ENCODE peak calls at places on chromosomes 3 and 15, in five cellular contexts. One of them, this sample, is unnamed.

GRCh38 chr3:131881777-131882176 is 153.0 kb downstream of the CPNE4 start:
- DNase-seq in stomach: no peak
- DNase-seq in suprapubic skin: no peak
- DNase-seq in A549: no peak
- DNase-seq in IMR-90: no peak
- DNase-seq in this sample: no peak

GRCh38 chr3:65347166-65347565 is 659.4 kb upstream of the ADAMTS9 start:
- DNase-seq in suprapubic skin: no peak
- DNase-seq in stomach: no peak
- DNase-seq in IMR-90: no peak
- DNase-seq in A549: no peak
- DNase-seq in this sample: no peak

GRCh38 chr3:117019082-117019713 is 309.6 kb downstream of the TUSC7 start:
- DNase-seq in stomach: peak
- DNase-seq in IMR-90: peak
- DNase-seq in suprapubic skin: no peak
- DNase-seq in A549: peak
- DNase-seq in this sample: no peak

GRCh38 chr3:81726735-81727134 is 34.7 kb downstream of the GBE1 start:
- DNase-seq in A549: peak
- DNase-seq in suprapubic skin: no peak
- DNase-seq in IMR-90: peak
- DNase-seq in stomach: no peak
- DNase-seq in this sample: no peak

GRCh38 chr15:98727115-98728040 is 79.0 kb downstream of the IGF1R start:
- DNase-seq in IMR-90: peak
- DNase-seq in suprapubic skin: peak
- DNase-seq in stomach: peak
- DNase-seq in A549: peak
- DNase-seq in this sample: peak

GRCh38 chr3:45817788-45818523 is 21.6 kb upstream of the SLC6A20 start:
- DNase-seq in suprapubic skin: no peak
- DNase-seq in IMR-90: peak
- DNase-seq in stomach: peak
- DNase-seq in A549: peak
- DNase-seq in this sample: peak

GRCh38 chr3:115239717-115240116 is 92.6 kb upstream of the ZBTB20 start:
- DNase-seq in suprapubic skin: no peak
- DNase-seq in IMR-90: peak
- DNase-seq in A549: peak
- DNase-seq in stomach: no peak
- DNase-seq in this sample: peak

GRCh38 chr15:35852818-35853624 is 307.1 kb upstream of the DPH6 start:
- DNase-seq in suprapubic skin: no peak
- DNase-seq in stomach: no peak
- DNase-seq in A549: no peak
- DNase-seq in IMR-90: no peak
- DNase-seq in this sample: no peak

GRCh38 chr3:70064194-70064787 is 64.8 kb downstream of the SAMMSON start:
- DNase-seq in IMR-90: peak
- DNase-seq in suprapubic skin: no peak
- DNase-seq in A549: peak
- DNase-seq in stomach: no peak
- DNase-seq in this sample: no peak

GRCh38 chr15:83571820-83572707 is 81.9 kb upstream of the ADAMTSL3 start:
- DNase-seq in suprapubic skin: no peak
- DNase-seq in IMR-90: peak
- DNase-seq in stomach: no peak
- DNase-seq in A549: peak
- DNase-seq in this sample: no peak

GRCh38 chr3:134093906-134094305 is 64.2 kb upstream of the SLCO2A1 start:
- DNase-seq in IMR-90: peak
- DNase-seq in suprapubic skin: no peak
- DNase-seq in A549: no peak
- DNase-seq in stomach: no peak
- DNase-seq in this sample: no peak

GRCh38 chr3:129658156-129658843 is 51.8 kb upstream of the PLXND1 start:
- DNase-seq in suprapubic skin: no peak
- DNase-seq in IMR-90: no peak
- DNase-seq in A549: no peak
- DNase-seq in stomach: no peak
- DNase-seq in this sample: no peak

GRCh38 chr3:77446084-77446483 is 406.2 kb downstream of the ROBO2 start:
- DNase-seq in stomach: no peak
- DNase-seq in A549: no peak
- DNase-seq in IMR-90: no peak
- DNase-seq in suprapubic skin: no peak
- DNase-seq in this sample: no peak

GRCh38 chr3:115146032-115146417 is 1.1 kb downstream of the ZBTB20 start:
- DNase-seq in IMR-90: peak
- DNase-seq in suprapubic skin: peak
- DNase-seq in stomach: peak
- DNase-seq in A549: peak
- DNase-seq in this sample: no peak

GRCh38 chr3:109369510-109369909 is 32.2 kb upstream of the DPPA4 start:
- DNase-seq in stomach: no peak
- DNase-seq in IMR-90: no peak
- DNase-seq in A549: peak
- DNase-seq in suprapubic skin: no peak
- DNase-seq in this sample: no peak

GRCh38 chr3:97102641-97103040 is 288.2 kb downstream of the EPHA6 start:
- DNase-seq in A549: no peak
- DNase-seq in stomach: no peak
- DNase-seq in suprapubic skin: no peak
- DNase-seq in IMR-90: no peak
- DNase-seq in this sample: no peak

GRCh38 chr15:91555307-91555706 is 298.2 kb upstream of the SLCO3A1 start:
- DNase-seq in stomach: no peak
- DNase-seq in A549: peak
- DNase-seq in suprapubic skin: no peak
- DNase-seq in IMR-90: peak
- DNase-seq in this sample: no peak

GRCh38 chr3:15634671-15635661 is 33.4 kb downstream of the BTD start:
- DNase-seq in IMR-90: peak
- DNase-seq in suprapubic skin: no peak
- DNase-seq in A549: no peak
- DNase-seq in stomach: no peak
- DNase-seq in this sample: no peak

GRCh38 chr15:78200276-78200930 is 34.0 kb downstream of the ACSBG1 start:
- DNase-seq in IMR-90: no peak
- DNase-seq in A549: no peak
- DNase-seq in suprapubic skin: peak
- DNase-seq in stomach: peak
- DNase-seq in this sample: peak

GRCh38 chr15:74776851-74777768 is 4.8 kb upstream of the CSK start:
- DNase-seq in suprapubic skin: no peak
- DNase-seq in stomach: no peak
- DNase-seq in IMR-90: no peak
- DNase-seq in A549: no peak
- DNase-seq in this sample: peak

DNA sequence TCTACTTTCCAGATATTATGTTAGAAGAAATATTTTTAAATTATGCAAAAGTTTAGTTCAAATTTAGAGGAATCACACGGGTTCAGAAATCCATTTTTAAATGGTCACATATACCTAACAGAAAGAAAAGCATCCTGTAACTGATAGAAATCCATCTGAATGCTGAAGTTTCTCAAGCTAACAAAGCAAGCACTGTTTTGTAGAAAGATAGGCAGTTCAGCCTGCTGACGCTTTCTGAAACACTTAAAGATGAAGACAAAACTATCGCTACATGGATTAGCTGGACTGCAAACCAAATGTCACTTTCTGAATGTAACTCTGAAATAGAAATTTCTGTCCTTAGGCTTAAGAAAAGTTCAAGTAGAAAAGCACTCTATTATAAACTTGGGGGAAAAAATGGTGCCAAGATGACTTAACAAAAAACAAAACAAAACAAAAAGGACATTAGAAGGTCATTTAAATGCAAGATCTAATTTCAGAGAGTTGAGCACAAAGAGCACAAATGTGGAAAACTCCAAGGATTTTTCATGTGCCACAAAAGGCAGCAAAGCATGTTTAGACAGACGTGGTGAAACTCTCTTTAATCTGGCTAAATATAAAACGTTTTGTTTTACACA is 1.3 kb downstream of the PLOD2 start:
- DNase-seq in stomach: no peak
- DNase-seq in A549: no peak
- DNase-seq in suprapubic skin: no peak
- DNase-seq in IMR-90: no peak
- DNase-seq in this sample: no peak
- H3K27ac ChIP-seq in stomach: peak
- H3K27ac ChIP-seq in A549: peak
- H3K27ac ChIP-seq in suprapubic skin: peak
- H3K27ac ChIP-seq in IMR-90: peak
- H3K27ac ChIP-seq in this sample: peak

GRCh38 chr15:48890375-48890972 is 12.5 kb downstream of the EID1 start:
- DNase-seq in stomach: no peak
- DNase-seq in suprapubic skin: no peak
- DNase-seq in IMR-90: peak
- DNase-seq in A549: no peak
- DNase-seq in this sample: no peak

GRCh38 chr15:48888209-48888608 is 10.3 kb downstream of the EID1 start:
- DNase-seq in IMR-90: no peak
- DNase-seq in suprapubic skin: no peak
- DNase-seq in A549: no peak
- DNase-seq in stomach: no peak
- DNase-seq in this sample: no peak

GRCh38 chr15:48891229-48891765 is 13.4 kb downstream of the EID1 start:
- DNase-seq in A549: no peak
- DNase-seq in suprapubic skin: no peak
- DNase-seq in IMR-90: no peak
- DNase-seq in stomach: no peak
- DNase-seq in this sample: no peak

GRCh38 chr15:48888836-48889235 is 10.9 kb downstream of the EID1 start:
- DNase-seq in A549: no peak
- DNase-seq in IMR-90: no peak
- DNase-seq in stomach: no peak
- DNase-seq in suprapubic skin: no peak
- DNase-seq in this sample: no peak

GRCh38 chr15:48889925-48890324 is 12.0 kb downstream of the EID1 start:
- DNase-seq in suprapubic skin: no peak
- DNase-seq in A549: no peak
- DNase-seq in IMR-90: no peak
- DNase-seq in stomach: no peak
- DNase-seq in this sample: no peak
- H3K27ac ChIP-seq in suprapubic skin: no peak
- H3K27ac ChIP-seq in A549: no peak
- H3K27ac ChIP-seq in IMR-90: no peak
- H3K27ac ChIP-seq in stomach: no peak
- H3K27ac ChIP-seq in this sample: no peak

DNA sequence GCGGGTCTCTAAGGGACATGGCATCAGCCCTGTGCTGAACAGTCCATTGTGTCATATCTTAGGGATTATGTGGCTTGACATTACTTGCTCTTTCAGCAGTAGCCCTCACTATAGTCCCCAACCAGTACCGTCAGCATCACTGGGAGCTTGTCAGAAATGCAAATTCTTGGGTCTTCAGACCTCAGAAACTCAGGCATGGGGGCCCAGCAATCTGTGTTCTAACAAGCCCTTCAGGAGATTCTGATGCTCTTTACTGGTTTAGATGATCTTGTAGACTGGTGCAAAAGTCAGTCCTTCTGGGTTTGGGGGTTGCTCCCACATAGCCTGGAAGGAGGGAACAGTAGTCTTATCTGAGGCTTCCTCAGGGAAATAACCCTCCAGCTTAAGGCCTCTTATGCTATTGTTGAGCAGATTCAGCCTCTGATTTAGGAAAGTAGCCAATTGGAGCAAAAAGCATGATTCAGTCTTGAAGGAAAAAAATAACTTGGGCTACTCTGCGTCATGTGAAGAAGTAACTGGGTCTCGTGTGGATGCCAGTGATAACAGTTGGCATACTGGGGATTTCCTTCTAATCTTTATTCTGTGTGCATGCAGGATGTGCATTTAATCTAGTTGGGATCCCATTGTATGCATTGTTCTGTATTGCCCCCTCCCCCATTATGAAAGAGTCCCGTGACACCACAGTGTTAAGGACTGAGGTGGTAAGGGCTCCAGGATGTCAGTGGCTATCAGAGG is 38.9 kb upstream of the TRAK1 start:
- DNase-seq in A549: no peak
- DNase-seq in suprapubic skin: peak
- DNase-seq in IMR-90: peak
- DNase-seq in stomach: no peak
- DNase-seq in this sample: no peak
- H3K27ac ChIP-seq in A549: no peak
- H3K27ac ChIP-seq in suprapubic skin: peak
- H3K27ac ChIP-seq in IMR-90: peak
- H3K27ac ChIP-seq in stomach: peak
- H3K27ac ChIP-seq in this sample: no peak

GRCh38 chr15:52464040-52464439 is 64.6 kb downstream of the MYO5A start:
- DNase-seq in IMR-90: no peak
- DNase-seq in stomach: no peak
- DNase-seq in A549: no peak
- DNase-seq in suprapubic skin: no peak
- DNase-seq in this sample: no peak
- H3K27ac ChIP-seq in IMR-90: no peak
- H3K27ac ChIP-seq in stomach: no peak
- H3K27ac ChIP-seq in A549: no peak
- H3K27ac ChIP-seq in suprapubic skin: no peak
- H3K27ac ChIP-seq in this sample: no peak

GRCh38 chr15:44706946-44707636 is 4.0 kb downstream of the PATL2 start:
- DNase-seq in stomach: peak
- DNase-seq in IMR-90: no peak
- DNase-seq in A549: no peak
- DNase-seq in suprapubic skin: no peak
- DNase-seq in this sample: no peak
- H3K27ac ChIP-seq in stomach: peak
- H3K27ac ChIP-seq in IMR-90: no peak
- H3K27ac ChIP-seq in A549: no peak
- H3K27ac ChIP-seq in suprapubic skin: no peak
- H3K27ac ChIP-seq in this sample: no peak

GRCh38 chr15:34214135-34214534 is 4.2 kb upstream of the KATNBL1 start:
- DNase-seq in suprapubic skin: no peak
- DNase-seq in IMR-90: no peak
- DNase-seq in A549: no peak
- DNase-seq in stomach: no peak
- DNase-seq in this sample: no peak
- H3K27ac ChIP-seq in suprapubic skin: no peak
- H3K27ac ChIP-seq in IMR-90: no peak
- H3K27ac ChIP-seq in A549: no peak
- H3K27ac ChIP-seq in stomach: no peak
- H3K27ac ChIP-seq in this sample: no peak